ENCODE peak calls at places on chromosomes 4 and X, in eight cellular contexts. D is nucleus accumbens; N is hepatic stellate cell; P is brain microvascular endothelial cell; V is CD8-positive, alpha-beta T cell; Y is SJSA1; F is NAMALWA; K is RCC 7860. J is an unnamed sample.

GRCh38 chr4:42995343-42995944 is 102.9 kb downstream of the GRXCR1 start:
- DNase-seq in F (peak; percentile 64), N (peak; percentile 11), V (no peak), D (no peak), P (no peak), Y (no peak), K (peak; percentile 33), J (no peak)

GRCh38 chrX:12210921-12211320 is 72.6 kb downstream of the FRMPD4 start:
- DNase-seq in F (no peak), Y (no peak), N (peak; percentile 2), K (peak; percentile 9), D (no peak), P (no peak), V (no peak), J (no peak)

GRCh38 chr4:159764343-159764952 is 661.6 kb downstream of the RAPGEF2 start:
- DNase-seq in N (peak; percentile 16), V (no peak), K (peak; percentile 38), Y (no peak), D (no peak), P (peak; percentile 70), F (peak; percentile 66), J (no peak)

GRCh38 chr4:151296227-151296626 is 19.3 kb downstream of the PRSS48 start:
- DNase-seq in D (no peak), P (no peak), N (no peak), V (no peak), K (no peak), F (no peak), Y (no peak), J (no peak)

GRCh38 chr4:9812530-9813340 is 31.3 kb downstream of the DRD5 start:
- DNase-seq in F (no peak), V (no peak), P (peak; percentile 1), Y (no peak), D (no peak), N (no peak), K (no peak), J (no peak)

GRCh38 chrX:13387656-13388421 is 68.0 kb upstream of the ATXN3L start:
- DNase-seq in F (no peak), K (peak; percentile 42), N (no peak), P (no peak), V (no peak), D (no peak), Y (no peak), J (no peak)

GRCh38 chrX:21958187-21958586 is 17.7 kb downstream of the SMS start:
- DNase-seq in P (no peak), N (no peak), D (no peak), V (no peak), K (no peak), F (no peak), Y (no peak), J (no peak)

GRCh38 chr4:173524218-173525117 is 5.6 kb downstream of the HAND2 start:
- DNase-seq in N (peak; percentile 51), D (no peak), K (no peak), P (no peak), F (no peak), Y (no peak), V (no peak), J (no peak)

GRCh38 chrX:33336783-33337182 is 125.4 kb upstream of the DMD start:
- DNase-seq in K (no peak), N (no peak), F (peak; percentile 58), Y (no peak), P (peak; percentile 11), V (no peak), D (no peak), J (no peak)

GRCh38 chrX:150649096-150649870 is 43.9 kb upstream of the MTMR1 start:
- DNase-seq in D (no peak), K (no peak), N (peak; percentile 13), V (no peak), P (peak; percentile 47), Y (no peak), F (no peak), J (no peak)

GRCh38 chr4:110085131-110085530 is 113.3 kb downstream of the ELOVL6 start:
- DNase-seq in P (peak; percentile 45), Y (no peak), V (peak; percentile 19), K (peak; percentile 7), D (no peak), N (no peak), F (peak; percentile 30), J (no peak)

GRCh38 chr4:15186149-15186548 is 183.9 kb downstream of the CPEB2 start:
- DNase-seq in D (no peak), N (no peak), K (no peak), P (peak; percentile 96), Y (no peak), F (no peak), V (no peak), J (no peak)

GRCh38 chr4:170089274-170089742 is 448 bp downstream of the AADAT start:
- DNase-seq in K (no peak), V (no peak), P (peak; percentile 36), N (peak; percentile 30), F (no peak), Y (peak; percentile 52), D (peak; percentile 6), J (peak; percentile 1)

GRCh38 chr4:74654230-74654681 is 140.1 kb downstream of the BTC start:
- DNase-seq in N (no peak), Y (no peak), D (no peak), P (peak; percentile 51), K (peak; percentile 98), V (no peak), F (no peak), J (no peak)

GRCh38 chr4:11487876-11488545 is 59.3 kb upstream of the HS3ST1 start:
- DNase-seq in K (no peak), D (no peak), P (no peak), N (no peak), F (peak; percentile 14), V (no peak), Y (no peak), J (no peak)

GRCh38 chr4:53313510-53313909 is 52.4 kb downstream of the SCFD2 start:
- DNase-seq in P (peak; percentile 34), V (no peak), K (no peak), N (no peak), Y (no peak), D (no peak), F (no peak), J (no peak)